ENCODE peak calls at places on chromosome 19, in four cellular contexts. O, Y, A and R are unnamed samples.
A peak's percentile ranks its signal among the peaks of the same experiment; 100 is the strongest.

GRCh38 chr19:1901940-1902404 is 3.2 kb upstream of the ADAT3 start:
- DNase-seq in O (no peak), A (no peak), Y (no peak), R (no peak)

GRCh38 chr19:45815501-45816216 is 551 bp upstream of the RSPH6A start:
- DNase-seq in O (no peak), A (no peak), Y (peak; percentile 63), R (no peak)

GRCh38 chr19:19956431-19957075 is 55.8 kb downstream of the ZNF93 start:
- DNase-seq in A (no peak), O (no peak), Y (no peak), R (no peak)

GRCh38 chr19:3471954-3472655 is 8.2 kb downstream of the SMIM24 start:
- DNase-seq in O (peak; percentile 23), A (no peak), Y (no peak), R (no peak)

GRCh38 chr19:46221981-46222610 is 7.4 kb upstream of the IGFL1 start:
- DNase-seq in Y (peak; percentile 60), A (peak; percentile 33), O (peak; percentile 25), R (peak; percentile 34)

GRCh38 chr19:53906211-53907192 is 2.6 kb upstream of the CACNG7 start:
- DNase-seq in A (peak; percentile 13), Y (peak; percentile 56), O (peak; percentile 64), R (no peak)

GRCh38 chr19:12745166-12745897 is 6.3 kb upstream of the BEST2 start:
- DNase-seq in O (no peak), A (peak; percentile 98), Y (no peak), R (no peak)

GRCh38 chr19:46660008-46660517 is 919 bp downstream of the DACT3 start:
- DNase-seq in O (peak; percentile 45), A (no peak), Y (peak; percentile 72), R (no peak)

GRCh38 chr19:19021115-19021514 is 12.2 kb downstream of the SUGP2 start:
- DNase-seq in Y (peak; percentile 50), A (peak; percentile 75), O (no peak), R (peak; percentile 84)

GRCh38 chr19:33641956-33642498 is 20.3 kb downstream of the CHST8 start:
- DNase-seq in Y (no peak), O (no peak), A (no peak), R (no peak)

GRCh38 chr19:16293133-16294085 is 31.2 kb upstream of the KLF2 start:
- DNase-seq in O (no peak), Y (peak; percentile 84), A (peak; percentile 97), R (peak; percentile 99)

GRCh38 chr19:51713319-51714285 is 10.2 kb downstream of the HAS1 start:
- DNase-seq in A (no peak), O (no peak), Y (no peak), R (no peak)

GRCh38 chr19:49599378-49600298 is 8.7 kb downstream of the PRR12 start:
- DNase-seq in Y (no peak), A (no peak), O (no peak), R (no peak)

GRCh38 chr19:29866011-29866410 is 54.2 kb downstream of the CCNE1 start:
- DNase-seq in A (no peak), O (no peak), Y (no peak), R (no peak)

GRCh38 chr19:53962887-53963435 is at the start of gene CACNG8:
- DNase-seq in Y (no peak), A (no peak), O (no peak), R (no peak)

GRCh38 chr19:6611441-6611852 is 20.5 kb upstream of the CD70 start:
- DNase-seq in Y (no peak), O (no peak), A (no peak), R (no peak)

GRCh38 chr19:11673608-11674041 is 65.1 kb downstream of the ZNF823 start:
- DNase-seq in Y (peak; percentile 81), O (peak; percentile 88), A (peak; percentile 73), R (peak; percentile 55)

GRCh38 chr19:12884926-12885748 is 1.9 kb downstream of the KLF1 start:
- DNase-seq in A (peak; percentile 58), O (peak; percentile 46), Y (peak; percentile 91), R (peak; percentile 28)

GRCh38 chr19:30263719-30264440 is 108.3 kb upstream of the ZNF536 start:
- DNase-seq in A (no peak), O (no peak), Y (no peak), R (no peak)

GRCh38 chr19:7506385-7507328 is 9.2 kb upstream of the ZNF358 start:
- DNase-seq in Y (peak; percentile 64), A (peak; percentile 79), O (peak; percentile 82), R (peak; percentile 48)

GRCh38 chr19:37997911-37998344 is 90.9 kb downstream of the SIPA1L3 start:
- DNase-seq in O (no peak), A (peak; percentile 86), Y (peak; percentile 58), R (peak; percentile 97)

GRCh38 chr19:35037716-35038622 is 3.6 kb upstream of the HPN start:
- DNase-seq in Y (no peak), A (no peak), O (no peak), R (no peak)

GRCh38 chr19:15424692-15425272 is 6.0 kb upstream of the AKAP8L start:
- DNase-seq in Y (no peak), A (no peak), O (no peak), R (no peak)

GRCh38 chr19:44609219-44609618 is 4.1 kb upstream of the IGSF23 start:
- DNase-seq in A (peak; percentile 54), O (no peak), Y (no peak), R (peak; percentile 69)

GRCh38 chr19:10184636-10185035 is 10.1 kb downstream of the DNMT1 start:
- DNase-seq in Y (no peak), A (no peak), O (no peak), R (no peak)

GRCh38 chr19:54189020-54189667 is at the start of gene MBOAT7:
- DNase-seq in A (no peak), O (no peak), Y (no peak), R (no peak)

GRCh38 chr19:15112385-15112784 is 5.2 kb downstream of the SYDE1 start:
- DNase-seq in Y (no peak), O (no peak), A (peak; percentile 29), R (no peak)

GRCh38 chr19:44212865-44213346 is 574 bp downstream of the ZNF227 start:
- DNase-seq in O (peak; percentile 49), A (peak; percentile 25), Y (peak; percentile 20), R (peak; percentile 55)

GRCh38 chr19:5850743-5851293 is 431 bp downstream of the FUT3 start:
- DNase-seq in A (peak; percentile 75), Y (no peak), O (no peak), R (peak; percentile 53)

GRCh38 chr19:17457621-17458020 is 3.1 kb downstream of the NXNL1 start:
- DNase-seq in Y (no peak), A (no peak), O (no peak), R (no peak)